ENCODE peak calls at places on chromosomes 11 and 22, in six cellular contexts. I, W, T, B, Q and F are unnamed samples.

GRCh38 chr22:39773976-39774539 is 119.5 kb downstream of the ENTHD1 start:
- DNase-seq in I (no peak), W (no peak), T (no peak), B (no peak), Q (no peak), F (no peak)

GRCh38 chr11:72932132-72932570 is 117.9 kb downstream of the ATG16L2 start:
- DNase-seq in I (no peak), W (no peak), T (no peak), B (no peak), Q (no peak), F (no peak)

GRCh38 chr11:13765886-13766285 is 97.4 kb downstream of the FAR1 start:
- DNase-seq in I (no peak), W (no peak), T (no peak), B (no peak), Q (no peak), F (no peak)

GRCh38 chr11:66842501-66842895 is 743 bp upstream of the RCE1 start:
- DNase-seq in I (no peak), W (no peak), T (peak; percentile 50), B (peak; percentile 17), Q (no peak), F (no peak)

GRCh38 chr11:63999349-64000025 is 13.2 kb downstream of the OTUB1 start:
- DNase-seq in I (peak; percentile 28), W (no peak), T (peak; percentile 86), B (peak; percentile 72), Q (peak; percentile 92), F (peak; percentile 78)

GRCh38 chr11:1882265-1883238 is 9.1 kb downstream of the PRR33 start:
- DNase-seq in I (peak; percentile 69), W (peak; percentile 64), T (peak; percentile 91), B (peak; percentile 85), Q (peak; percentile 90), F (peak; percentile 80)

GRCh38 chr22:37356922-37357321 is 70.4 kb downstream of the ELFN2 start:
- DNase-seq in I (no peak), W (no peak), T (no peak), B (no peak), Q (no peak), F (no peak)

GRCh38 chr22:50532353-50532700 is 2.5 kb upstream of the TYMP start:
- DNase-seq in I (no peak), W (no peak), T (no peak), B (no peak), Q (no peak), F (peak; percentile 59)

GRCh38 chr11:1422481-1422880 is 32.7 kb downstream of the BRSK2 start:
- DNase-seq in I (no peak), W (no peak), T (no peak), B (no peak), Q (no peak), F (no peak)

GRCh38 chr11:48028909-48029685 is 48.7 kb downstream of the PTPRJ start:
- DNase-seq in I (peak; percentile 30), W (no peak), T (no peak), B (no peak), Q (no peak), F (no peak)

GRCh38 chr11:34749666-34750659 is 129.1 kb downstream of the EHF start:
- DNase-seq in I (peak; percentile 98), W (peak; percentile 91), T (peak; percentile 72), B (peak; percentile 75), Q (no peak), F (no peak)

GRCh38 chr22:44550666-44551491 is 52.8 kb upstream of the RTL6 start:
- DNase-seq in I (peak; percentile 96), W (no peak), T (peak; percentile 96), B (peak; percentile 71), Q (no peak), F (no peak)

GRCh38 chr11:123678246-123678645 is 23.8 kb upstream of the SCN3B start:
- DNase-seq in I (no peak), W (no peak), T (no peak), B (no peak), Q (no peak), F (no peak)
- H3K27me3 ChIP-seq in I (peaks cover 2% of the 10 kb centered on the region), W (no peaks in the 10 kb centered on the region), T (peaks cover 5% of the 10 kb centered on the region), B (no peaks in the 10 kb centered on the region), Q (no peaks in the 10 kb centered on the region), F (no peaks in the 10 kb centered on the region)

GRCh38 chr11:75144716-75145014 is 6.2 kb upstream of the SLCO2B1 start:
- DNase-seq in I (no peak), W (no peak), T (peak; percentile 40), B (no peak), Q (no peak), F (no peak)

GRCh38 chr11:75141166-75141565 is 9.7 kb upstream of the SLCO2B1 start:
- DNase-seq in I (no peak), W (no peak), T (no peak), B (no peak), Q (no peak), F (no peak)

GRCh38 chr11:75143420-75143731 is 7.5 kb upstream of the SLCO2B1 start:
- DNase-seq in I (no peak), W (no peak), T (no peak), B (no peak), Q (no peak), F (no peak)

GRCh38 chr11:75140269-75141138 is 10.4 kb upstream of the SLCO2B1 start:
- DNase-seq in I (peak; percentile 26), W (peak; percentile 61), T (no peak), B (peak; percentile 63), Q (peak; percentile 85), F (peak; percentile 72)

DNA sequence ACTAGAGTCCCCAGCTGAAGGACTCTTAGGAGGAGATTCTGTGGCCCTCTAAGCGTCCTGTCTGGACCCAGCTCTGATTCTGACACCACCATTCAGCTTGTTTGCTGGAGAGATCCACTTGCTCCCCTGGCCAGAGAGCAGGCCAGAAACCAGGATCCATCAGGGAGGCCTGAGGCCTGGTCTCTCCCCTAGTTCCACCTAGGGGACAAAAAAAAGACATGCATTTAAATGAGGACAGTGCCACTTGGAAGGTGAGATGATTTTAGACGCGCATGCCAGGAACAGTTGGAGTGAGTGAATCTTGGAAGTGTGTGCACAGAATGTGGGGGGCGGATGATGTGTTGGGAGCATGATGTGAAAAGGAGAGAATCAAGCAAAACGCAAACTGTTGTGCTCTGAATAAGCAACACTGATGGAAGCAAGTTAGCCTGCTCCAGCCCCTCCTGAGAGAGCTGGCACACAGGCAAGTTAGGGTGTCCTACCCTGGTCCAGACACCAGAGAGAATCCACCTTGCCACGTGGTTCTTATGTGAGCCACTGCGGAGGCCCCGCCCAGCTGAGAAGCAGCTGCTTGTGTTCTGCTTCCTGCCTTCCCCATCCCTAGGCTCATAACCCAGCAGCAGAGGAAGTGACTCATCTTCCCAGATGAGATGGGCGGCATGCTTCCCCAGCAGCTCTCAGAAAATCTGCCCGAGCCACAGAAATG is 8.0 kb upstream of the SLCO2B1 start:
- DNase-seq in I (peak; percentile 89), W (peak; percentile 83), T (peak; percentile 88), B (peak; percentile 80), Q (peak; percentile 83), F (peak; percentile 41)
- H3K27ac ChIP-seq in I (no peak overlapping the region), W (no peak overlapping the region), T (no peak overlapping the region), B (no peak overlapping the region), Q (no peak overlapping the region), F (no peak overlapping the region)

DNA sequence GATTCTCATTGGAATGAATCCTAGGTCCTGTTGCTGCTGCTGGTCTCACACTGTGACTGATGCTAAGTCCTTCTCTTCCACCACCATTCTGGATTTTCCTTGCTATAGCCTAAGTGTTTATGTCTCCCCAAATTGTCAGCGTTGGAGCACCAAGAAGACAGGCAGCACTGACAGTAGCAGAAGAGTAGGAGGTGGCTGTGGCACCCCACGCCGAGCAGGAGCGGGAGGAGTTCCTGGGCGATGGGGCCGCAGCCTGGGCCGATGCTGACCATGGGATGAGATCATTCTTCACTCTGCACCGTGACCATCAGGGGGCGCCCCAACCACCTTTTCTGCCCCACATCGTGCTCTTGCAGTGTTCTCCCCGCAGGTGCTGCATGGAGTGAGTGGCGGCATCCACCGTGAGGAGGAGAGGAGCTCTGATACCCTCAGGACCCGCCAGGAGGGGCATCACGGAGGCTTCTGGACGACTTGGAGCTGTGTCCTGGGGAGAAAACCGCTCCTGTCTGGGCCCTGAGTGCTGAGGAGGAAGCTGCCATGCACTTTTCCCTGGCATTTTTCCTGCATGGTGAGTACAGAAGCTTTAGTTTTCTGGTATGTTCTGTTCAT is 57.0 kb downstream of the LRRC74B start:
- DNase-seq in I (peak; percentile 54), W (peak; percentile 31), T (peak; percentile 76), B (peak; percentile 73), Q (peak; percentile 95), F (peak; percentile 94)
- H3K27me3 ChIP-seq in I (no peaks in the 10 kb centered on the region), W (no peaks in the 10 kb centered on the region), T (peaks cover 5% of the 10 kb centered on the region), B (no peaks in the 10 kb centered on the region), Q (no peaks in the 10 kb centered on the region), F (no peaks in the 10 kb centered on the region)

GRCh38 chr22:23115369-23115768 is 26.4 kb downstream of the RSPH14 start:
- DNase-seq in I (no peak), W (no peak), T (no peak), B (no peak), Q (no peak), F (no peak)
- H3K27ac ChIP-seq in I (no peak overlapping the region), W (no peak overlapping the region), T (no peak overlapping the region), B (no peak overlapping the region), Q (no peak overlapping the region), F (no peak overlapping the region)

GRCh38 chr22:43301866-43302265 is 41.3 kb downstream of the SCUBE1 start:
- DNase-seq in I (no peak), W (no peak), T (no peak), B (no peak), Q (no peak), F (no peak)

GRCh38 chr22:43303166-43303565 is 40.0 kb downstream of the SCUBE1 start:
- DNase-seq in I (no peak), W (no peak), T (no peak), B (no peak), Q (no peak), F (no peak)

GRCh38 chr22:43300891-43301676 is 42.1 kb downstream of the SCUBE1 start:
- DNase-seq in I (no peak), W (peak; percentile 78), T (no peak), B (no peak), Q (no peak), F (no peak)

GRCh38 chr22:43303751-43304150 is 39.4 kb downstream of the SCUBE1 start:
- DNase-seq in I (no peak), W (no peak), T (no peak), B (no peak), Q (no peak), F (no peak)

GRCh38 chr22:43302462-43303109 is 40.6 kb downstream of the SCUBE1 start:
- DNase-seq in I (no peak), W (no peak), T (no peak), B (no peak), Q (no peak), F (no peak)
- H3K27me3 ChIP-seq in I (peaks cover 2% of the 10 kb centered on the region), W (no peaks in the 10 kb centered on the region), T (peaks cover 11% of the 10 kb centered on the region), B (no peaks in the 10 kb centered on the region), Q (no peaks in the 10 kb centered on the region), F (no peaks in the 10 kb centered on the region)